ENCODE peak calls at places on chromosomes 16 and 17, in ten cellular contexts. One of them, this sample, is unnamed.

GRCh38 chr16:12062343-12063003 is 85.9 kb downstream of the SNX29 start:
- DNase-seq in vagina: peak
- DNase-seq in NB4: peak
- DNase-seq in heart left ventricle: peak
- DNase-seq in A549: no peak
- DNase-seq in stomach: peak
- DNase-seq in lower leg skin: peak
- DNase-seq in adrenal gland: peak
- DNase-seq in body of pancreas: no peak
- DNase-seq in transverse colon: peak
- DNase-seq in this sample: no peak

GRCh38 chr16:46629331-46629843 is 8.2 kb upstream of the SHCBP1 start:
- DNase-seq in body of pancreas: no peak
- DNase-seq in A549: peak
- DNase-seq in NB4: peak
- DNase-seq in lower leg skin: no peak
- DNase-seq in adrenal gland: no peak
- DNase-seq in transverse colon: no peak
- DNase-seq in stomach: no peak
- DNase-seq in vagina: no peak
- DNase-seq in heart left ventricle: no peak
- DNase-seq in this sample: no peak

GRCh38 chr16:11207646-11208045 is 48.4 kb downstream of the SOCS1 start:
- DNase-seq in lower leg skin: no peak
- DNase-seq in A549: no peak
- DNase-seq in body of pancreas: no peak
- DNase-seq in transverse colon: no peak
- DNase-seq in stomach: no peak
- DNase-seq in heart left ventricle: no peak
- DNase-seq in NB4: no peak
- DNase-seq in adrenal gland: no peak
- DNase-seq in vagina: no peak
- DNase-seq in this sample: peak

GRCh38 chr17:66714046-66715023 is 120.6 kb upstream of the CACNG5 start:
- DNase-seq in stomach: no peak
- DNase-seq in body of pancreas: no peak
- DNase-seq in transverse colon: no peak
- DNase-seq in heart left ventricle: no peak
- DNase-seq in A549: no peak
- DNase-seq in lower leg skin: peak
- DNase-seq in vagina: peak
- DNase-seq in adrenal gland: no peak
- DNase-seq in NB4: no peak
- DNase-seq in this sample: no peak

GRCh38 chr16:28964527-28964926 is 10.1 kb upstream of the SPNS1 start:
- DNase-seq in stomach: no peak
- DNase-seq in lower leg skin: no peak
- DNase-seq in transverse colon: no peak
- DNase-seq in vagina: no peak
- DNase-seq in heart left ventricle: no peak
- DNase-seq in A549: no peak
- DNase-seq in body of pancreas: no peak
- DNase-seq in adrenal gland: no peak
- DNase-seq in NB4: no peak
- DNase-seq in this sample: no peak

GRCh38 chr16:74279805-74280204 is 16.8 kb upstream of the PSMD7 start:
- DNase-seq in NB4: no peak
- DNase-seq in heart left ventricle: no peak
- DNase-seq in adrenal gland: no peak
- DNase-seq in body of pancreas: no peak
- DNase-seq in stomach: no peak
- DNase-seq in transverse colon: no peak
- DNase-seq in A549: no peak
- DNase-seq in lower leg skin: no peak
- DNase-seq in vagina: no peak
- DNase-seq in this sample: no peak

GRCh38 chr17:81245665-81246342 is 6.7 kb downstream of the NDUFAF8 start:
- DNase-seq in body of pancreas: no peak
- DNase-seq in lower leg skin: no peak
- DNase-seq in stomach: no peak
- DNase-seq in NB4: no peak
- DNase-seq in adrenal gland: peak
- DNase-seq in heart left ventricle: no peak
- DNase-seq in A549: no peak
- DNase-seq in transverse colon: no peak
- DNase-seq in vagina: no peak
- DNase-seq in this sample: no peak

GRCh38 chr17:65078441-65079160 is 22.1 kb upstream of the GNA13 start:
- DNase-seq in stomach: peak
- DNase-seq in adrenal gland: no peak
- DNase-seq in NB4: no peak
- DNase-seq in transverse colon: no peak
- DNase-seq in lower leg skin: peak
- DNase-seq in vagina: no peak
- DNase-seq in body of pancreas: no peak
- DNase-seq in heart left ventricle: no peak
- DNase-seq in A549: no peak
- DNase-seq in this sample: no peak

GRCh38 chr17:70278846-70279465 is 109.6 kb downstream of the KCNJ2 start:
- DNase-seq in vagina: no peak
- DNase-seq in A549: no peak
- DNase-seq in NB4: no peak
- DNase-seq in transverse colon: no peak
- DNase-seq in lower leg skin: no peak
- DNase-seq in stomach: no peak
- DNase-seq in adrenal gland: no peak
- DNase-seq in body of pancreas: no peak
- DNase-seq in heart left ventricle: no peak
- DNase-seq in this sample: no peak

GRCh38 chr17:66863820-66864219 is 28.9 kb downstream of the CACNG5 start:
- DNase-seq in NB4: no peak
- DNase-seq in lower leg skin: no peak
- DNase-seq in heart left ventricle: no peak
- DNase-seq in transverse colon: no peak
- DNase-seq in body of pancreas: no peak
- DNase-seq in stomach: no peak
- DNase-seq in A549: no peak
- DNase-seq in vagina: no peak
- DNase-seq in adrenal gland: no peak
- DNase-seq in this sample: no peak

GRCh38 chr16:3036726-3037315 is at the start of gene BICDL2:
- DNase-seq in lower leg skin: no peak
- DNase-seq in stomach: peak
- DNase-seq in heart left ventricle: no peak
- DNase-seq in NB4: no peak
- DNase-seq in transverse colon: peak
- DNase-seq in vagina: no peak
- DNase-seq in body of pancreas: peak
- DNase-seq in A549: no peak
- DNase-seq in adrenal gland: no peak
- DNase-seq in this sample: no peak
- TF ChIP-seq POLR2A in lower leg skin: no peak
- TF ChIP-seq POLR2A in stomach: no peak
- TF ChIP-seq POLR2A in heart left ventricle: no peak
- TF ChIP-seq POLR2A in NB4: no peak
- TF ChIP-seq POLR2A in transverse colon: peak
- TF ChIP-seq POLR2A in vagina: no peak
- TF ChIP-seq POLR2A in body of pancreas: peak
- TF ChIP-seq POLR2A in A549: no peak
- TF ChIP-seq POLR2A in adrenal gland: no peak
- TF ChIP-seq POLR2A in this sample: no peak

GRCh38 chr17:59002126-59002525 is 104.6 kb downstream of the TRIM37 start:
- DNase-seq in A549: no peak
- DNase-seq in heart left ventricle: no peak
- DNase-seq in NB4: no peak
- DNase-seq in body of pancreas: no peak
- DNase-seq in adrenal gland: no peak
- DNase-seq in lower leg skin: no peak
- DNase-seq in vagina: no peak
- DNase-seq in transverse colon: no peak
- DNase-seq in stomach: no peak
- DNase-seq in this sample: no peak

GRCh38 chr17:59002848-59003247 is 103.8 kb downstream of the TRIM37 start:
- DNase-seq in NB4: peak
- DNase-seq in lower leg skin: no peak
- DNase-seq in heart left ventricle: no peak
- DNase-seq in A549: no peak
- DNase-seq in vagina: no peak
- DNase-seq in adrenal gland: peak
- DNase-seq in transverse colon: no peak
- DNase-seq in stomach: no peak
- DNase-seq in body of pancreas: no peak
- DNase-seq in this sample: no peak

GRCh38 chr17:59003860-59004259 is 102.8 kb downstream of the TRIM37 start:
- DNase-seq in vagina: no peak
- DNase-seq in NB4: no peak
- DNase-seq in A549: no peak
- DNase-seq in adrenal gland: no peak
- DNase-seq in body of pancreas: no peak
- DNase-seq in heart left ventricle: no peak
- DNase-seq in transverse colon: no peak
- DNase-seq in stomach: no peak
- DNase-seq in lower leg skin: no peak
- DNase-seq in this sample: no peak

GRCh38 chr17:59001158-59001814 is 105.4 kb downstream of the TRIM37 start:
- DNase-seq in NB4: peak
- DNase-seq in adrenal gland: peak
- DNase-seq in body of pancreas: peak
- DNase-seq in stomach: peak
- DNase-seq in heart left ventricle: peak
- DNase-seq in transverse colon: peak
- DNase-seq in lower leg skin: peak
- DNase-seq in vagina: no peak
- DNase-seq in A549: peak
- DNase-seq in this sample: no peak

DNA sequence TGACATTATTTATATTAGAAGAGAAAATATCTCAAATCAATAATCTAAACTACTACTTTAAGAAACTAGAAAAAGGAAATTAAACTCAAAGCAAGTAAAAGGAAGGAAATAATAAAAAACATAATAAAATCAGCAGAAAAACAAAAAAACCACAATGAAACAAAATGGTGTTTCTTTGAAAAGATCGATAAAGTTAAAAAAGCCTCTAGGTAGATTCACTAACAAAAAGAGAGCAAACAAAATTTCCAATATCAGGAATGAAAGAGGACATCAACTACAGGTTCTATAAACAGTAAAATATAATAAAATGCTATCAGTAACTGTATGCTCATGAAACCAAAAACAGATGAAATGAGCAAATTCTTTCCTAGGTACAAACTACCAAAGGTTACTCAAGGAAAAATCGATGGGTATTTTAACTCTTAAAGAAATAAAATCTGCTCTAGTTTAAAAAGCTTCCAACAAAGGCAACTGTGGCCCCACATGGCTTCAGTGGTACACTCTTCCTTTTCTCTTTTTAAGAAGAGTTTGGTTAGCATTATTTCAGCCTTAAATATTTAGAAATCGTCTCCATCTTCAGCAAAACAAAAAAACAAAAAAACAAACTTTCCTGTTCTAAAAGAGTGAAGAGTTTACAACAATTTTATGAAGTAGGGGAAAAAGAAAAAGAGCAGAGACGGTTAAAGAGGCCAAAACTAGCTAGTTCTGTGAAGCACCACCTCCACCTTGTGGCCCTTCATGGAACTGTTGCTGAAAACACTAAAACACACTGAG is 102.2 kb downstream of the TRIM37 start:
- DNase-seq in heart left ventricle: peak
- DNase-seq in A549: peak
- DNase-seq in transverse colon: peak
- DNase-seq in lower leg skin: peak
- DNase-seq in body of pancreas: peak
- DNase-seq in stomach: peak
- DNase-seq in adrenal gland: peak
- DNase-seq in vagina: no peak
- DNase-seq in NB4: peak
- DNase-seq in this sample: peak
- TF ChIP-seq POLR2A in heart left ventricle: no peak
- TF ChIP-seq POLR2A in A549: no peak
- TF ChIP-seq POLR2A in transverse colon: no peak
- TF ChIP-seq POLR2A in lower leg skin: no peak
- TF ChIP-seq POLR2A in body of pancreas: no peak
- TF ChIP-seq POLR2A in stomach: no peak
- TF ChIP-seq POLR2A in adrenal gland: no peak
- TF ChIP-seq POLR2A in vagina: no peak
- TF ChIP-seq POLR2A in NB4: no peak
- TF ChIP-seq POLR2A in this sample: no peak

GRCh38 chr16:31083981-31084380 is 4.8 kb downstream of the PRSS53 start:
- DNase-seq in adrenal gland: no peak
- DNase-seq in heart left ventricle: no peak
- DNase-seq in A549: no peak
- DNase-seq in vagina: no peak
- DNase-seq in transverse colon: no peak
- DNase-seq in body of pancreas: no peak
- DNase-seq in stomach: no peak
- DNase-seq in NB4: no peak
- DNase-seq in lower leg skin: no peak
- DNase-seq in this sample: no peak

GRCh38 chr16:31083556-31083955 is 5.2 kb downstream of the PRSS53 start:
- DNase-seq in stomach: no peak
- DNase-seq in adrenal gland: no peak
- DNase-seq in A549: no peak
- DNase-seq in body of pancreas: no peak
- DNase-seq in lower leg skin: no peak
- DNase-seq in NB4: no peak
- DNase-seq in transverse colon: no peak
- DNase-seq in heart left ventricle: no peak
- DNase-seq in vagina: no peak
- DNase-seq in this sample: no peak

GRCh38 chr16:31083081-31083480 is 5.7 kb downstream of the PRSS53 start:
- DNase-seq in stomach: no peak
- DNase-seq in NB4: no peak
- DNase-seq in lower leg skin: no peak
- DNase-seq in body of pancreas: no peak
- DNase-seq in adrenal gland: no peak
- DNase-seq in transverse colon: no peak
- DNase-seq in vagina: no peak
- DNase-seq in heart left ventricle: no peak
- DNase-seq in A549: no peak
- DNase-seq in this sample: no peak

GRCh38 chr16:31081428-31082351 is 7.1 kb downstream of the PRSS53 start:
- DNase-seq in lower leg skin: peak
- DNase-seq in NB4: peak
- DNase-seq in heart left ventricle: no peak
- DNase-seq in vagina: no peak
- DNase-seq in stomach: no peak
- DNase-seq in body of pancreas: no peak
- DNase-seq in transverse colon: no peak
- DNase-seq in A549: no peak
- DNase-seq in adrenal gland: peak
- DNase-seq in this sample: no peak

GRCh38 chr16:31082368-31083045 is 6.2 kb downstream of the PRSS53 start:
- DNase-seq in stomach: no peak
- DNase-seq in A549: no peak
- DNase-seq in NB4: no peak
- DNase-seq in vagina: no peak
- DNase-seq in heart left ventricle: no peak
- DNase-seq in body of pancreas: no peak
- DNase-seq in transverse colon: no peak
- DNase-seq in adrenal gland: no peak
- DNase-seq in lower leg skin: no peak
- DNase-seq in this sample: no peak
- TF ChIP-seq POLR2A in stomach: no peak
- TF ChIP-seq POLR2A in A549: no peak
- TF ChIP-seq POLR2A in NB4: no peak
- TF ChIP-seq POLR2A in vagina: no peak
- TF ChIP-seq POLR2A in heart left ventricle: no peak
- TF ChIP-seq POLR2A in body of pancreas: no peak
- TF ChIP-seq POLR2A in transverse colon: no peak
- TF ChIP-seq POLR2A in adrenal gland: no peak
- TF ChIP-seq POLR2A in lower leg skin: no peak
- TF ChIP-seq POLR2A in this sample: no peak

GRCh38 chr17:3965123-3965800 is 1.0 kb upstream of the ATP2A3 start:
- DNase-seq in adrenal gland: peak
- DNase-seq in body of pancreas: peak
- DNase-seq in transverse colon: peak
- DNase-seq in NB4: peak
- DNase-seq in stomach: peak
- DNase-seq in heart left ventricle: peak
- DNase-seq in A549: peak
- DNase-seq in lower leg skin: peak
- DNase-seq in vagina: no peak
- DNase-seq in this sample: peak
- TF ChIP-seq POLR2A in adrenal gland: no peak
- TF ChIP-seq POLR2A in body of pancreas: peak
- TF ChIP-seq POLR2A in transverse colon: peak
- TF ChIP-seq POLR2A in NB4: peak
- TF ChIP-seq POLR2A in stomach: no peak
- TF ChIP-seq POLR2A in heart left ventricle: no peak
- TF ChIP-seq POLR2A in A549: peak
- TF ChIP-seq POLR2A in lower leg skin: no peak
- TF ChIP-seq POLR2A in vagina: no peak
- TF ChIP-seq POLR2A in this sample: peak

This sample was measured in erythroblast.